ENCODE peak calls at places on chromosome 10, in nine cellular contexts. One of them, this sample, is unnamed.
A peak's percentile ranks its signal among the peaks of the same experiment; 100 is the strongest.

GRCh38 chr10:76205361-76205760 is 773.9 kb downstream of the LRMDA start:
- DNase-seq in upper lobe of left lung: no peak
- DNase-seq in lower lobe of right lung: no peak
- DNase-seq in H9: no peak
- DNase-seq in kidney: no peak
- DNase-seq in left ventricle myocardium inferior: no peak
- DNase-seq in A673: no peak
- DNase-seq in breast epithelium: no peak
- DNase-seq in right lobe of liver: no peak
- DNase-seq in this sample: no peak

GRCh38 chr10:51867956-51868355 is 168.6 kb upstream of the CSTF2T start:
- DNase-seq in upper lobe of left lung: no peak
- DNase-seq in lower lobe of right lung: no peak
- DNase-seq in H9: no peak
- DNase-seq in kidney: no peak
- DNase-seq in left ventricle myocardium inferior: no peak
- DNase-seq in A673: no peak
- DNase-seq in breast epithelium: no peak
- DNase-seq in right lobe of liver: no peak
- DNase-seq in this sample: no peak

GRCh38 chr10:43124094-43124521 is 14.1 kb upstream of the CSGALNACT2 start:
- DNase-seq in upper lobe of left lung: no peak
- DNase-seq in lower lobe of right lung: no peak
- DNase-seq in H9: peak; percentile 13
- DNase-seq in kidney: no peak
- DNase-seq in left ventricle myocardium inferior: no peak
- DNase-seq in A673: no peak
- DNase-seq in breast epithelium: no peak
- DNase-seq in right lobe of liver: peak; percentile 39
- DNase-seq in this sample: no peak

GRCh38 chr10:115141254-115141653 is 48.1 kb downstream of the ATRNL1 start:
- DNase-seq in upper lobe of left lung: no peak
- DNase-seq in lower lobe of right lung: no peak
- DNase-seq in H9: no peak
- DNase-seq in kidney: no peak
- DNase-seq in left ventricle myocardium inferior: no peak
- DNase-seq in A673: peak; percentile 33
- DNase-seq in breast epithelium: no peak
- DNase-seq in right lobe of liver: no peak
- DNase-seq in this sample: no peak

GRCh38 chr10:127534074-127534473 is 15.0 kb upstream of the NPS start:
- DNase-seq in upper lobe of left lung: no peak
- DNase-seq in lower lobe of right lung: no peak
- DNase-seq in H9: no peak
- DNase-seq in kidney: no peak
- DNase-seq in left ventricle myocardium inferior: no peak
- DNase-seq in A673: no peak
- DNase-seq in breast epithelium: no peak
- DNase-seq in right lobe of liver: no peak
- DNase-seq in this sample: no peak

GRCh38 chr10:117441812-117442443 is 66.7 kb upstream of the PDZD8 start:
- DNase-seq in upper lobe of left lung: no peak
- DNase-seq in lower lobe of right lung: no peak
- DNase-seq in H9: no peak
- DNase-seq in kidney: no peak
- DNase-seq in left ventricle myocardium inferior: no peak
- DNase-seq in A673: no peak
- DNase-seq in breast epithelium: no peak
- DNase-seq in right lobe of liver: no peak
- DNase-seq in this sample: no peak

GRCh38 chr10:121312582-121312981 is 285.7 kb downstream of the FGFR2 start:
- DNase-seq in upper lobe of left lung: no peak
- DNase-seq in lower lobe of right lung: no peak
- DNase-seq in H9: no peak
- DNase-seq in kidney: no peak
- DNase-seq in left ventricle myocardium inferior: no peak
- DNase-seq in A673: no peak
- DNase-seq in breast epithelium: peak; percentile 24
- DNase-seq in right lobe of liver: no peak
- DNase-seq in this sample: no peak

GRCh38 chr10:31656820-31657470 is 271.7 kb downstream of the ARHGAP12 start:
- DNase-seq in upper lobe of left lung: no peak
- DNase-seq in lower lobe of right lung: no peak
- DNase-seq in H9: no peak
- DNase-seq in kidney: no peak
- DNase-seq in left ventricle myocardium inferior: no peak
- DNase-seq in A673: no peak
- DNase-seq in breast epithelium: no peak
- DNase-seq in right lobe of liver: no peak
- DNase-seq in this sample: no peak

GRCh38 chr10:35451103-35452016 is 115.1 kb downstream of the CCNY start:
- DNase-seq in upper lobe of left lung: peak; percentile 56
- DNase-seq in lower lobe of right lung: no peak
- DNase-seq in H9: no peak
- DNase-seq in kidney: no peak
- DNase-seq in left ventricle myocardium inferior: peak; percentile 56
- DNase-seq in A673: no peak
- DNase-seq in breast epithelium: no peak
- DNase-seq in right lobe of liver: peak; percentile 54
- DNase-seq in this sample: no peak

GRCh38 chr10:77463499-77463898 is 174.1 kb downstream of the KCNMA1 start:
- DNase-seq in upper lobe of left lung: no peak
- DNase-seq in lower lobe of right lung: no peak
- DNase-seq in H9: no peak
- DNase-seq in kidney: no peak
- DNase-seq in left ventricle myocardium inferior: no peak
- DNase-seq in A673: no peak
- DNase-seq in breast epithelium: no peak
- DNase-seq in right lobe of liver: no peak
- DNase-seq in this sample: no peak

GRCh38 chr10:62230344-62231138 is 38.1 kb downstream of the RTKN2 start:
- DNase-seq in upper lobe of left lung: no peak
- DNase-seq in lower lobe of right lung: no peak
- DNase-seq in H9: no peak
- DNase-seq in kidney: no peak
- DNase-seq in left ventricle myocardium inferior: no peak
- DNase-seq in A673: no peak
- DNase-seq in breast epithelium: no peak
- DNase-seq in right lobe of liver: no peak
- DNase-seq in this sample: no peak

GRCh38 chr10:50431791-50432190 is 180.5 kb upstream of the ASAH2 start:
- DNase-seq in upper lobe of left lung: no peak
- DNase-seq in lower lobe of right lung: no peak
- DNase-seq in H9: no peak
- DNase-seq in kidney: no peak
- DNase-seq in left ventricle myocardium inferior: no peak
- DNase-seq in A673: peak; percentile 69
- DNase-seq in breast epithelium: no peak
- DNase-seq in right lobe of liver: no peak
- DNase-seq in this sample: no peak

GRCh38 chr10:113151178-113151577 is 201.1 kb downstream of the TCF7L2 start:
- DNase-seq in upper lobe of left lung: no peak
- DNase-seq in lower lobe of right lung: no peak
- DNase-seq in H9: no peak
- DNase-seq in kidney: no peak
- DNase-seq in left ventricle myocardium inferior: no peak
- DNase-seq in A673: no peak
- DNase-seq in breast epithelium: no peak
- DNase-seq in right lobe of liver: no peak
- DNase-seq in this sample: no peak

GRCh38 chr10:44924261-44925040 is 13.3 kb downstream of the TMEM72 start:
- DNase-seq in upper lobe of left lung: no peak
- DNase-seq in lower lobe of right lung: no peak
- DNase-seq in H9: no peak
- DNase-seq in kidney: no peak
- DNase-seq in left ventricle myocardium inferior: no peak
- DNase-seq in A673: no peak
- DNase-seq in breast epithelium: no peak
- DNase-seq in right lobe of liver: peak; percentile 32
- DNase-seq in this sample: no peak

GRCh38 chr10:30574423-30574796 is 55.1 kb downstream of the LYZL2 start:
- DNase-seq in upper lobe of left lung: no peak
- DNase-seq in lower lobe of right lung: no peak
- DNase-seq in H9: no peak
- DNase-seq in kidney: no peak
- DNase-seq in left ventricle myocardium inferior: no peak
- DNase-seq in A673: no peak
- DNase-seq in breast epithelium: no peak
- DNase-seq in right lobe of liver: no peak
- DNase-seq in this sample: no peak
- TF ChIP-seq CTCF in upper lobe of left lung: no peak
- TF ChIP-seq CTCF in lower lobe of right lung: no peak
- TF ChIP-seq CTCF in H9: no peak
- TF ChIP-seq CTCF in kidney: no peak
- TF ChIP-seq CTCF in left ventricle myocardium inferior: no peak
- TF ChIP-seq CTCF in A673: no peak
- TF ChIP-seq CTCF in breast epithelium: no peak
- TF ChIP-seq CTCF in right lobe of liver: no peak
- TF ChIP-seq CTCF in this sample: no peak

GRCh38 chr10:132210766-132211165 is 24.0 kb downstream of the DPYSL4 start:
- DNase-seq in upper lobe of left lung: peak; percentile 52
- DNase-seq in lower lobe of right lung: no peak
- DNase-seq in H9: no peak
- DNase-seq in kidney: peak; percentile 66
- DNase-seq in left ventricle myocardium inferior: no peak
- DNase-seq in A673: no peak
- DNase-seq in breast epithelium: no peak
- DNase-seq in right lobe of liver: no peak
- DNase-seq in this sample: no peak

GRCh38 chr10:132212816-132213215 is 26.1 kb downstream of the DPYSL4 start:
- DNase-seq in upper lobe of left lung: peak; percentile 46
- DNase-seq in lower lobe of right lung: no peak
- DNase-seq in H9: no peak
- DNase-seq in kidney: peak; percentile 46
- DNase-seq in left ventricle myocardium inferior: no peak
- DNase-seq in A673: no peak
- DNase-seq in breast epithelium: no peak
- DNase-seq in right lobe of liver: no peak
- DNase-seq in this sample: no peak

GRCh38 chr10:132209978-132210530 is 23.3 kb downstream of the DPYSL4 start:
- DNase-seq in upper lobe of left lung: no peak
- DNase-seq in lower lobe of right lung: no peak
- DNase-seq in H9: no peak
- DNase-seq in kidney: peak; percentile 61
- DNase-seq in left ventricle myocardium inferior: no peak
- DNase-seq in A673: no peak
- DNase-seq in breast epithelium: no peak
- DNase-seq in right lobe of liver: no peak
- DNase-seq in this sample: no peak

GRCh38 chr10:132211246-132211645 is 24.5 kb downstream of the DPYSL4 start:
- DNase-seq in upper lobe of left lung: peak; percentile 47
- DNase-seq in lower lobe of right lung: no peak
- DNase-seq in H9: no peak
- DNase-seq in kidney: peak; percentile 52
- DNase-seq in left ventricle myocardium inferior: no peak
- DNase-seq in A673: no peak
- DNase-seq in breast epithelium: no peak
- DNase-seq in right lobe of liver: no peak
- DNase-seq in this sample: no peak

GRCh38 chr10:132213917-132214316 is 27.2 kb downstream of the DPYSL4 start:
- DNase-seq in upper lobe of left lung: no peak
- DNase-seq in lower lobe of right lung: no peak
- DNase-seq in H9: no peak
- DNase-seq in kidney: no peak
- DNase-seq in left ventricle myocardium inferior: no peak
- DNase-seq in A673: no peak
- DNase-seq in breast epithelium: no peak
- DNase-seq in right lobe of liver: no peak
- DNase-seq in this sample: no peak
- H3K4me1 ChIP-seq in upper lobe of left lung: no peaks in the 10 kb centered on the region
- H3K4me1 ChIP-seq in lower lobe of right lung: no peaks in the 10 kb centered on the region
- H3K4me1 ChIP-seq in H9: no peaks in the 10 kb centered on the region
- H3K4me1 ChIP-seq in kidney: no peaks in the 10 kb centered on the region
- H3K4me1 ChIP-seq in left ventricle myocardium inferior: peaks cover 4% of the 10 kb centered on the region
- H3K4me1 ChIP-seq in A673: no peaks in the 10 kb centered on the region
- H3K4me1 ChIP-seq in breast epithelium: no peaks in the 10 kb centered on the region
- H3K4me1 ChIP-seq in right lobe of liver: no peaks in the 10 kb centered on the region
- H3K4me1 ChIP-seq in this sample: no peaks in the 10 kb centered on the region

GRCh38 chr10:103044942-103045489 is 126.9 kb downstream of the CNNM2 start:
- DNase-seq in upper lobe of left lung: no peak
- DNase-seq in lower lobe of right lung: no peak
- DNase-seq in H9: no peak
- DNase-seq in kidney: no peak
- DNase-seq in left ventricle myocardium inferior: no peak
- DNase-seq in A673: peak; percentile 50
- DNase-seq in breast epithelium: no peak
- DNase-seq in right lobe of liver: no peak
- DNase-seq in this sample: no peak

GRCh38 chr10:103042129-103042528 is 124.0 kb downstream of the CNNM2 start:
- DNase-seq in upper lobe of left lung: no peak
- DNase-seq in lower lobe of right lung: no peak
- DNase-seq in H9: peak; percentile 73
- DNase-seq in kidney: no peak
- DNase-seq in left ventricle myocardium inferior: no peak
- DNase-seq in A673: no peak
- DNase-seq in breast epithelium: no peak
- DNase-seq in right lobe of liver: no peak
- DNase-seq in this sample: no peak

GRCh38 chr10:103040424-103040823 is 122.3 kb downstream of the CNNM2 start:
- DNase-seq in upper lobe of left lung: no peak
- DNase-seq in lower lobe of right lung: no peak
- DNase-seq in H9: no peak
- DNase-seq in kidney: no peak
- DNase-seq in left ventricle myocardium inferior: no peak
- DNase-seq in A673: no peak
- DNase-seq in breast epithelium: no peak
- DNase-seq in right lobe of liver: no peak
- DNase-seq in this sample: no peak

GRCh38 chr10:103041391-103041790 is 123.3 kb downstream of the CNNM2 start:
- DNase-seq in upper lobe of left lung: no peak
- DNase-seq in lower lobe of right lung: no peak
- DNase-seq in H9: no peak
- DNase-seq in kidney: no peak
- DNase-seq in left ventricle myocardium inferior: no peak
- DNase-seq in A673: no peak
- DNase-seq in breast epithelium: no peak
- DNase-seq in right lobe of liver: no peak
- DNase-seq in this sample: no peak

GRCh38 chr10:103042908-103043307 is 124.8 kb downstream of the CNNM2 start:
- DNase-seq in upper lobe of left lung: no peak
- DNase-seq in lower lobe of right lung: no peak
- DNase-seq in H9: no peak
- DNase-seq in kidney: no peak
- DNase-seq in left ventricle myocardium inferior: no peak
- DNase-seq in A673: no peak
- DNase-seq in breast epithelium: no peak
- DNase-seq in right lobe of liver: no peak
- DNase-seq in this sample: no peak
- TF ChIP-seq CTCF in upper lobe of left lung: no peak
- TF ChIP-seq CTCF in lower lobe of right lung: no peak
- TF ChIP-seq CTCF in H9: peak; percentile 64
- TF ChIP-seq CTCF in kidney: no peak
- TF ChIP-seq CTCF in left ventricle myocardium inferior: no peak
- TF ChIP-seq CTCF in A673: peak; percentile 33
- TF ChIP-seq CTCF in breast epithelium: no peak
- TF ChIP-seq CTCF in right lobe of liver: no peak
- TF ChIP-seq CTCF in this sample: no peak

DNA sequence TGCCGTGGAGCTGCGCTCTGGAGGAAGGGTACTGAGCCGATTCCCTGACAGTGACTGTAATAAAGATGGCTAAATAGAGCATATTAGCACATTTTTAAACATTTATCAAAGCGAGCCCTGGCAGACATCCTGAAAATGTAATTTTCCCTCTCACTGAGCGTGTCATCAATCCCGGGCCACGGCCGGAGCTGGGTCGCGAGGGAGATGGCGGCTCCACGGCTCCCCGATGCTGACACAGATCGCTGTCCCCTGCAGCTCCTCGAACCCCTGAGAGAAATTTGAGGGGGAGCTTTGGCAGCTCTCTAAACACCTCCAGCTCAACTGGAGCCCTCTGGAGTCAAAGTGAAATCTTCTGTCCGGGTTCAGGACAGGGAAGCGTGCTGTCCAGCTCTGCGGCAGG is 44.9 kb upstream of the ADGRA1 start:
- DNase-seq in upper lobe of left lung: peak; percentile 65
- DNase-seq in lower lobe of right lung: no peak
- DNase-seq in H9: no peak
- DNase-seq in kidney: no peak
- DNase-seq in left ventricle myocardium inferior: no peak
- DNase-seq in A673: no peak
- DNase-seq in breast epithelium: no peak
- DNase-seq in right lobe of liver: no peak
- DNase-seq in this sample: no peak
- H3K4me1 ChIP-seq in upper lobe of left lung: no peaks in the 10 kb centered on the region
- H3K4me1 ChIP-seq in lower lobe of right lung: no peaks in the 10 kb centered on the region
- H3K4me1 ChIP-seq in H9: no peaks in the 10 kb centered on the region
- H3K4me1 ChIP-seq in kidney: peaks cover 2% of the 10 kb centered on the region
- H3K4me1 ChIP-seq in left ventricle myocardium inferior: no peaks in the 10 kb centered on the region
- H3K4me1 ChIP-seq in A673: no peaks in the 10 kb centered on the region
- H3K4me1 ChIP-seq in breast epithelium: no peaks in the 10 kb centered on the region
- H3K4me1 ChIP-seq in right lobe of liver: no peaks in the 10 kb centered on the region
- H3K4me1 ChIP-seq in this sample: no peaks in the 10 kb centered on the region